ENCODE peak calls at places on chromosomes 11 and 22, in seven cellular contexts. U is BJ, M is psoas muscle, G is lower lobe of right lung, Y is GM23338, D is DND-41, N is Peyer's patch. R is an unnamed sample.

GRCh38 chr11:83219095-83219494 is 25.6 kb downstream of the ANKRD42 start:
- DNase-seq in U (no peak), M (no peak), G (no peak), Y (peak), D (no peak), N (no peak), R (no peak)

GRCh38 chr11:117026593-117027330 is 71.5 kb downstream of the SIK3 start:
- DNase-seq in U (peak), M (no peak), G (no peak), Y (no peak), D (no peak), N (no peak), R (no peak)

GRCh38 chr11:64652586-64653387 is 61.8 kb downstream of the SLC22A12 start:
- DNase-seq in U (no peak), M (peak), G (peak), Y (peak), D (peak), N (peak), R (no peak)

GRCh38 chr11:91104237-91104636 is 881.4 kb upstream of the CHORDC1 start:
- DNase-seq in U (peak), M (no peak), G (no peak), Y (no peak), D (no peak), N (no peak), R (no peak)

GRCh38 chr11:38937709-38938108 is 2339.7 kb upstream of the RAG2 start:
- DNase-seq in U (no peak), M (no peak), G (no peak), Y (no peak), D (no peak), N (no peak), R (no peak)

GRCh38 chr11:65708451-65708850 is 3.6 kb upstream of the KAT5 start:
- DNase-seq in U (no peak), M (no peak), G (no peak), Y (no peak), D (no peak), N (no peak), R (no peak)

GRCh38 chr11:72224587-72225410 is at the start of gene INPPL1:
- DNase-seq in U (no peak), M (peak), G (peak), Y (peak), D (peak), N (peak), R (no peak)

GRCh38 chr22:24247011-24247507 is 2.2 kb upstream of the GGT5 start:
- DNase-seq in U (no peak), M (no peak), G (no peak), Y (no peak), D (no peak), N (no peak), R (no peak)

GRCh38 chr11:66326261-66327111 is 9.6 kb upstream of the CD248 start:
- DNase-seq in U (no peak), M (peak), G (no peak), Y (no peak), D (peak), N (no peak), R (no peak)

GRCh38 chr22:41052661-41053490 is 39.5 kb upstream of the EP300 start:
- DNase-seq in U (no peak), M (no peak), G (no peak), Y (no peak), D (no peak), N (no peak), R (peak)

GRCh38 chr11:130313383-130314183 is 1.1 kb downstream of the ZBTB44 start:
- DNase-seq in U (no peak), M (no peak), G (no peak), Y (peak), D (no peak), N (no peak), R (no peak)

GRCh38 chr11:111441443-111441842 is 62.4 kb upstream of the POU2AF1 start:
- DNase-seq in U (peak), M (no peak), G (no peak), Y (no peak), D (no peak), N (no peak), R (no peak)

GRCh38 chr11:72421351-72421750 is 13.0 kb downstream of the CLPB start:
- DNase-seq in U (no peak), M (no peak), G (no peak), Y (no peak), D (no peak), N (no peak), R (no peak)

GRCh38 chr11:47020793-47021624 is 84.4 kb downstream of the CSTPP1 start:
- DNase-seq in U (no peak), M (no peak), G (no peak), Y (peak), D (no peak), N (no peak), R (no peak)

GRCh38 chr11:62846177-62846576 is 6.8 kb upstream of the WDR74 start:
- DNase-seq in U (no peak), M (no peak), G (no peak), Y (no peak), D (no peak), N (no peak), R (no peak)

GRCh38 chr22:38075105-38075825 is 8.7 kb downstream of the SLC16A8 start:
- DNase-seq in U (no peak), M (no peak), G (no peak), Y (no peak), D (no peak), N (no peak), R (no peak)

GRCh38 chr11:65425105-65425970 is 2.7 kb downstream of the NEAT1 start:
- DNase-seq in U (no peak), M (no peak), G (peak), Y (peak), D (peak), N (peak), R (no peak)

GRCh38 chr11:32434387-32435151 is 770 bp downstream of the WT1 start:
- DNase-seq in U (no peak), M (no peak), G (no peak), Y (peak), D (no peak), N (no peak), R (no peak)
- TF ChIP-seq CTCF in U (no peak), M (no peak), G (no peak), Y (peak), D (no peak), N (no peak), R (no peak)

DNA sequence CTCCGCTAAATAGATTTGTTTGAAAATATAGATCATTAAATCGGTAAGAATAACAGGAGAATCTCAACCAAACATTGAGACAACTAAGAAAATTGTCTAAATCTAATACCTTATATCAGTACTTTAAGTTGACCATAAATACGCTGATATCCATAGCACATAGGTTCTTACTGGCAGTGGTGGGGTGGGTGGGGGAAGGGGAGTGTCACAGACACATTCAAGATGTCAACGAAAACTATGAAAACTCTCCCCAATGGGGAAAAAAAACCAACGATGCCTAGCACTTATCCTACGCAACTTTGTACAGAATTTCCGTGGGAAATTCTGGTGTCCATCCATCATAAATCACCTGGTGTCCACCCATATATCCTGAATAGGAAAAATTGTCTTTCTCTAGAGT is 6.2 kb downstream of the GRAP2 start:
- DNase-seq in U (no peak), M (no peak), G (no peak), Y (no peak), D (no peak), N (no peak), R (no peak)
- H3K4me3 ChIP-seq in U (no peak), M (no peak), G (peak), Y (no peak), D (no peak), N (peak), R (no peak)

GRCh38 chr11:96257972-96258951 is 84.7 kb downstream of the MAML2 start:
- DNase-seq in U (no peak), M (no peak), G (no peak), Y (no peak), D (peak), N (peak), R (no peak)
- TF ChIP-seq CTCF in U (no peak), M (no peak), G (no peak), Y (no peak), D (no peak), N (no peak), R (no peak)

GRCh38 chr11:57935402-57936049 is 88.2 kb upstream of the OR9Q1 start:
- DNase-seq in U (no peak), M (no peak), G (no peak), Y (no peak), D (no peak), N (no peak), R (no peak)
- H3K4me3 ChIP-seq in U (no peak), M (no peak), G (no peak), Y (no peak), D (no peak), N (no peak), R (no peak)

GRCh38 chr11:115504279-115505158 is at the start of gene CADM1:
- DNase-seq in U (peak), M (peak), G (peak), Y (peak), D (no peak), N (peak), R (peak)

GRCh38 chr11:115501895-115502589 is 2.2 kb downstream of the CADM1 start:
- DNase-seq in U (no peak), M (no peak), G (no peak), Y (peak), D (no peak), N (no peak), R (no peak)

GRCh38 chr11:115503886-115504278 is 333 bp downstream of the CADM1 start:
- DNase-seq in U (no peak), M (no peak), G (no peak), Y (no peak), D (no peak), N (no peak), R (no peak)

GRCh38 chr11:115502636-115503082 is 1.6 kb downstream of the CADM1 start:
- DNase-seq in U (no peak), M (peak), G (peak), Y (peak), D (no peak), N (no peak), R (no peak)

GRCh38 chr11:115503083-115503885 is 931 bp downstream of the CADM1 start:
- DNase-seq in U (peak), M (peak), G (peak), Y (peak), D (no peak), N (peak), R (no peak)
- TF ChIP-seq CTCF in U (peak), M (peak), G (peak), Y (peak), D (no peak), N (no peak), R (peak)

GRCh38 chr22:31284241-31284745 is 8.0 kb downstream of the PIK3IP1 start:
- DNase-seq in U (no peak), M (no peak), G (no peak), Y (no peak), D (no peak), N (no peak), R (no peak)
- H3K4me3 ChIP-seq in U (no peak), M (no peak), G (no peak), Y (no peak), D (no peak), N (no peak), R (no peak)

GRCh38 chr11:57568330-57568766 is 876 bp upstream of the UBE2L6 start:
- DNase-seq in U (no peak), M (no peak), G (no peak), Y (peak), D (peak), N (no peak), R (no peak)
- TF ChIP-seq CTCF in U (peak), M (peak), G (no peak), Y (peak), D (peak), N (peak), R (peak)

GRCh38 chr22:25702046-25702445 is 39.9 kb upstream of the MYO18B start:
- DNase-seq in U (no peak), M (no peak), G (no peak), Y (no peak), D (no peak), N (no peak), R (no peak)

GRCh38 chr22:25698461-25698860 is 43.5 kb upstream of the MYO18B start:
- DNase-seq in U (no peak), M (no peak), G (no peak), Y (no peak), D (no peak), N (no peak), R (no peak)

GRCh38 chr22:25702571-25703167 is 39.3 kb upstream of the MYO18B start:
- DNase-seq in U (no peak), M (no peak), G (no peak), Y (no peak), D (peak), N (no peak), R (no peak)

GRCh38 chr22:25698986-25699385 is 43.0 kb upstream of the MYO18B start:
- DNase-seq in U (no peak), M (no peak), G (no peak), Y (no peak), D (no peak), N (no peak), R (no peak)

DNA sequence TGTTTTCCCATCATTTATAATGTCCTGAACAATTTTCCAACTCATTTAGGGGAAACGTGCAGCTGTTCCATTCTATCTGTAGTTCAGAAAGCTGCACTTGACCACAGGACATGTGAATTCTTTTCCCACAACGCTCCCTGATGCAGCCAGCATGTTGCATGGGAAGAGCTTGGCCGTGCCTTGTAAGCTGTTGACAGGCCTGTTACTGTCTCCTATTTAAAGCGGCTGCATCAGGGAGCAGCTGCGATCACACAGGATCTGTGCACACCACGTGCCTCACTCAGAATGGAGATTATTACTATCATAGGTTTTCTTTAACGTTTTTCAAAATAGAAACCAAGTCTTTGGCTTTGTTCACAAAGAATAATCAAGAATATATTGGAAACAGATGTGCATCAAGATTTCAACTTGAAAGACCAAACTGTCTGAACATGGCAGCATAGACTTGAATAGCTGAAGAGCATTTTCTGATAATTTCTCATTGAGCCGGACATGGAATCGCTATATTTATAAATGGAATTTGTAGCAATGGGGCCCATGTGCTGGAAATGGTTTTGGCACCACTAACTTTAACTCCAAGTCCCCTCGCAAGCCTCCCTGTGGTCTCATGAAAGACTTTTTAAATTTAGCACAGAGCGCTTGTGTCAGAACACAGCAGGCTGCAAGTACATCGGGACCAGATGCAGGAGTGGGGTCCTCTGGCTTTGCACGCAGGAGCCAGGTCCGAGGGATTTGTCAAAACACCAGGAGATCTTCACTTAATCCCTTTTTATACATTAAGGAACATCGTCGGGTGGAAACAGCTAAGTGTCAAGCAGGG is 40.8 kb upstream of the MYO18B start:
- DNase-seq in U (peak), M (peak), G (no peak), Y (no peak), D (peak), N (no peak), R (no peak)
- H3K4me3 ChIP-seq in U (no peak), M (peak), G (no peak), Y (no peak), D (no peak), N (no peak), R (no peak)

DNA sequence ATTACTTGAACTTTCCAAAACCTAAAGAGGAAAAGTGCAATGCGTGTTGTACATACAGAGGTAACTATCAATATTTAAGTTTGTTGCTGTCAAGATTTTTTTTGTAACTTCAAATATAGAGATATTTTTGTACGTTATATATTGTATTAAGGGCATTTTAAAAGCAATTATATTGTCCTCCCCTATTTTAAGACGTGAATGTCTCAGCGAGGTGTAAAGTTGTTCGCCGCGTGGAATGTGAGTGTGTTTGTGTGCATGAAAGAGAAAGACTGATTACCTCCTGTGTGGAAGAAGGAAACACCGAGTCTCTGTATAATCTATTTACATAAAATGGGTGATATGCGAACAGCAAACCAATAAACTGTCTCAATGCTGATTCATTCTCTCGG is 2.1 kb downstream of the ADM start:
- DNase-seq in U (no peak), M (no peak), G (no peak), Y (no peak), D (no peak), N (no peak), R (no peak)
- TF ChIP-seq CTCF in U (no peak), M (no peak), G (no peak), Y (no peak), D (no peak), N (no peak), R (no peak)

DNA sequence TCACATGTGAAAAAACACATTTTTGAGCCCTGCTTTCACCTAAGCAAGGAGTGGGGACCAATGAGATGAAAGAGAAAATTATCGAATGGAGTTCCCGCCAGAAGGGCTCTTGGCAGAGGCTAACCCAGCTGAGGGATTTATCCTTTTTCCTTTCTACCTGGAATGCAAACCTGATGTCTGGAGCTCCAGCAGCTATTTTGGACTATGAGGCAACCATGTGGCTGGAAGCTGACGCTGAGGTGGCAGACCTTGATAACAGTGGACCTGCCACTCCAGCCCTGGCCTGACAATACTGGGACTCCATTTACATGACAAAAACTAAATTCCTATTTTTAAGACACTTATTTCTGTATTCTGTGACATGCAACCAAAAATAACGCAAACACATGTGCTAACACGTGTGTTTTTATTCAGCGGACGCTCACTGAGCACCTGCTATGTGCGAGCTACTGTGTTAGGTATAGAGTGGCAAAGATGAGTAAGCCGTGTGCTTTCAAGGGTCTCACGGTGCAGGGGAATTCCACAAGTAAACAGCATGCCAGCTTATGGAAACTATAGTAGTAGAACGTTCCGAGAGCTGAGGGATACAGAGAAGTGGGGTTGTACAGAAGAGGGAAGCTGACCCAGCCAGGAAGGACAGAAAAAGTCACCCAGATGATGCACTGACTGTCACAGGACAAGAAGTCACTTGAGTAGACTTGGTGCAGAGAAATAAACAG is 19.1 kb upstream of the ISX start:
- DNase-seq in U (no peak), M (no peak), G (no peak), Y (no peak), D (no peak), N (no peak), R (no peak)
- H3K4me3 ChIP-seq in U (no peak), M (no peak), G (no peak), Y (no peak), D (no peak), N (no peak), R (no peak)

R was measured in epithelial cell of proximal tubule.